ENCODE peak calls at places on chromosomes 4 and X, in five cellular contexts. Y is H1, B is SK-N-SH, E is K562, Q is HepG2. D is an unnamed sample.

GRCh38 chr4:95293014-95293413 is 255.8 kb downstream of the UNC5C start:
- DNase-seq in Y (no peak), B (no peak), E (no peak), Q (no peak), D (no peak)

GRCh38 chrX:109952050-109952449 is 50.9 kb upstream of the TMEM164 start:
- DNase-seq in Y (no peak), B (no peak), E (no peak), Q (no peak), D (no peak)

GRCh38 chr4:79576480-79576803 is 168.4 kb upstream of the GK2 start:
- DNase-seq in Y (no peak), B (peak; percentile 48), E (peak; percentile 61), Q (peak; percentile 21), D (peak; percentile 64)

GRCh38 chr4:143405197-143405730 is 68.6 kb downstream of the GAB1 start:
- DNase-seq in Y (no peak), B (no peak), E (no peak), Q (no peak), D (no peak)

GRCh38 chrX:68196939-68197791 is 236.1 kb downstream of the OPHN1 start:
- DNase-seq in Y (peak; percentile 33), B (peak; percentile 58), E (peak; percentile 63), Q (peak; percentile 31), D (no peak)

GRCh38 chrX:70970482-70970999 is 39.6 kb upstream of the SLC7A3 start:
- DNase-seq in Y (no peak), B (peak; percentile 17), E (peak; percentile 35), Q (peak; percentile 4), D (no peak)

GRCh38 chrX:13699183-13699826 is 10.4 kb downstream of the RAB9A start:
- DNase-seq in Y (no peak), B (no peak), E (peak; percentile 77), Q (no peak), D (no peak)

GRCh38 chr4:103915224-103915869 is 195.6 kb upstream of the TACR3 start:
- DNase-seq in Y (no peak), B (peak; percentile 6), E (peak; percentile 9), Q (peak; percentile 15), D (no peak)

GRCh38 chr4:32147446-32148064 is 1427.4 kb downstream of the PCDH7 start:
- DNase-seq in Y (no peak), B (no peak), E (no peak), Q (no peak), D (no peak)

GRCh38 chrX:77436271-77436670 is 10.9 kb upstream of the FGF16 start:
- DNase-seq in Y (no peak), B (no peak), E (no peak), Q (no peak), D (no peak)

GRCh38 chr4:128835498-128836222 is 26.2 kb downstream of the JADE1 start:
- DNase-seq in Y (no peak), B (no peak), E (no peak), Q (no peak), D (no peak)

GRCh38 chr4:105399535-105400161 is 74.2 kb downstream of the PPA2 start:
- DNase-seq in Y (no peak), B (no peak), E (peak; percentile 16), Q (no peak), D (no peak)

GRCh38 chr4:76830612-76831474 is 67.1 kb downstream of the SOWAHB start:
- DNase-seq in Y (peak; percentile 50), B (no peak), E (no peak), Q (peak; percentile 94), D (no peak)

GRCh38 chrX:82320554-82320953 is 1118.7 kb downstream of the SH3BGRL start:
- DNase-seq in Y (no peak), B (no peak), E (no peak), Q (no peak), D (no peak)

GRCh38 chr4:123599061-123599919 is 202.7 kb downstream of the SPRY1 start:
- DNase-seq in Y (no peak), B (no peak), E (no peak), Q (peak; percentile 95), D (peak; percentile 49)

GRCh38 chrX:118495958-118496762 is 545 bp downstream of the DOCK11 start:
- DNase-seq in Y (peak; percentile 49), B (peak; percentile 59), E (peak; percentile 60), Q (no peak), D (peak; percentile 52)
- TF ChIP-seq GABPA in Y (no peak), B (no peak), E (no peak), Q (no peak), D (no peak)

DNA sequence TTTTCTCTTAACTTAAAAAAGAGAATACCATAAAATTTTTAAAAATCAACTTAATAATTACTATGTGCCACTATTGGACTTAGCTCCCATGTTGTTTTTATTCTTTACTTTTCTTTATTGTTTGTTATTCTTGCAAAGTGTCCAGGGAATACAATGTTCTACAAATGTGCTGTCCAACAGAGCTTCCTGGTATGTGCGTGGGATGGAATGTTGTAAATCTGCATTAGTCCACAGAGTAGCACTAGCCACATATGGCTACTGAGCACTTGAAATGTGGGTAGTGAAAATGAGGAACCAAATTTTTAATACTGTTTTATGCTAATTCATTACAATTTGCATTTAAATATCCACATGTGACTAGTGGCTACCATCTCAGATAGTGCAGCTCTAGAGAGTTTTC is 14.3 kb upstream of the CORIN start:
- DNase-seq in Y (no peak), B (no peak), E (no peak), Q (no peak), D (no peak)
- TF ChIP-seq GABPA in Y (no peak), B (no peak), E (no peak), Q (no peak), D (no peak)

DNA sequence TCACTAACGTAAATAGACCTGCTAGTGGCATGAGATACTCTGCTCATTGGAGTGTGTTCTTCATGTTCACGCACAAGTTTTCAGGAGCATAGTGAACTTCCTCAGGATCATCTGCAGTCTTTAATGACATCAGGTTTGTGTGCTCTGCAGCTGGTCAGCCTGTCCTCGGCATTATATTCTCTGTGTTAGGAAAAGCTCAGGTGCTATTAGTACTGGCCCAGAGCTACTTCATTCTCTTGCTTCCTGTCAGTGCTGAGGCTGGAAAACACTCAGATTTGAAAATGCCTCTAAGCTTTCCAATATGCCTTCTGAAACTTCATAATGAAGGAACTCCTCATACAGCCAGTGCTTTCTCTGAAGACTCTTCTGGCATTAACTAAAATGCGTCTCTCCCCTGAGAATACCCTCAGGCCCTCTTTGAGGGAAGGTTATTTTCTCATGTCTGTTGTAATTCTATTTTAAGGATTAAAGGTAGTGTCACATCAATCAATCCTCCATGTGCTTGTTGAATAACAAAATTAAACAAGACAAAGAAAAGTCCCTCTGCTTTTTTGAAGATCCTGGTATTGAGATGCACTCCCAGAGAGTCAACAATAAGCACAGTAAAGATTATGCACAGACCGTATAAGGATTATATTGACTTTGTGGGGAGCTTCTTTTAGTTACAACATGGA is 666.4 kb downstream of the ADGRL3 start:
- DNase-seq in Y (no peak), B (no peak), E (no peak), Q (no peak), D (no peak)
- TF ChIP-seq GABPA in Y (no peak), B (no peak), E (no peak), Q (no peak), D (no peak)

GRCh38 chr4:163693211-163693610 is 198.7 kb downstream of the TMA16 start:
- DNase-seq in Y (no peak), B (no peak), E (no peak), Q (no peak), D (no peak)
- TF ChIP-seq GABPA in Y (no peak), B (no peak), E (no peak), Q (no peak), D (no peak)

DNA sequence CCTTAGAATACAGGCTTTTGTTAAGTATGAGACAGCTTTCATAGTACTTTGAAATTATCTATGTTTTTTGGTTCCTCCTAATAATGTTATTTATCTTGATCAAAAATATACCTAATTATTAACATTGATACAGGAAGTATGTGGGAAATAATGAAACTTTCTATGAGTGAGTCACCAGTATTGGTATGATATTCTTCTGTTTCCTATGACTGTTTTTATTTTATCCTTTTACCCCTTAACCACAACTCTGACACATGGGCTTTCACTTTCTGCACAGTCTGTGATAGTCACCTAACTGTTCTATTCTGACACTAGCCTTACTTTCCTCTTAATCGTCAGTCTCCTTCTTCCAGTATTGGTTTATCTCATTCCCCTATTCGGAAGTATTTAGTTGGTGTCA is 4.7 kb downstream of the THAP9 start:
- DNase-seq in Y (no peak), B (no peak), E (no peak), Q (no peak), D (no peak)
- TF ChIP-seq GABPA in Y (no peak), B (no peak), E (no peak), Q (no peak), D (no peak)